ENCODE peak calls at places on chromosomes 5 and 9, in six cellular contexts. F, I, X, Z, V and E are unnamed samples. For H3K4me1, the result is how much of the 10 kb centered on the place peaks cover.

GRCh38 chr9:112887377-112887776 is 3.3 kb downstream of the SLC46A2 start:
- DNase-seq in Z (no peak), I (peak), F (peak), X (no peak), V (no peak), E (no peak)

GRCh38 chr5:135598691-135599395 is 20.1 kb upstream of the CXCL14 start:
- DNase-seq in I (no peak), V (no peak), F (no peak), Z (no peak), X (no peak), E (peak)

GRCh38 chr9:135882011-135882410 is 25.3 kb downstream of the CAMSAP1 start:
- DNase-seq in V (no peak), X (no peak), Z (no peak), I (peak), F (no peak), E (peak)

GRCh38 chr5:18202147-18202546 is 567.9 kb downstream of the TAF11L14 start:
- DNase-seq in Z (no peak), V (no peak), F (no peak), X (no peak), I (no peak), E (no peak)

GRCh38 chr5:25033658-25034057 is 388.9 kb upstream of the CDH10 start:
- DNase-seq in X (no peak), I (no peak), V (no peak), Z (no peak), F (no peak), E (no peak)

GRCh38 chr5:149561848-149562247 is 10.6 kb upstream of the CSNK1A1 start:
- DNase-seq in F (no peak), X (peak), V (no peak), I (peak), Z (peak), E (no peak)

GRCh38 chr5:133934822-133935793 is 33.3 kb downstream of the C5orf15 start:
- DNase-seq in Z (no peak), V (no peak), I (no peak), X (no peak), F (no peak), E (no peak)

GRCh38 chr5:71767661-71768060 is 48.6 kb downstream of the CARTPT start:
- DNase-seq in F (no peak), I (no peak), X (peak), Z (no peak), V (no peak), E (no peak)

GRCh38 chr5:77282337-77283027 is 72.0 kb downstream of the PDE8B start:
- DNase-seq in Z (no peak), V (no peak), F (no peak), X (peak), I (peak), E (peak)

GRCh38 chr5:170330568-170331054 is 33.0 kb upstream of the LCP2 start:
- DNase-seq in I (no peak), V (no peak), Z (no peak), F (no peak), X (no peak), E (no peak)

GRCh38 chr5:128775537-128775936 is 189.8 kb upstream of the SLC27A6 start:
- DNase-seq in X (no peak), Z (no peak), V (no peak), I (no peak), F (no peak), E (no peak)

GRCh38 chr9:3887121-3887797 is 361.5 kb upstream of the RFX3 start:
- DNase-seq in F (no peak), V (no peak), Z (no peak), I (peak), X (no peak), E (no peak)

GRCh38 chr5:24110019-24110615 is 534.7 kb downstream of the CDH10 start:
- DNase-seq in F (no peak), X (no peak), V (peak), Z (peak), I (peak), E (no peak)

GRCh38 chr9:109317311-109317978 is 3.4 kb downstream of the EPB41L4B start:
- DNase-seq in X (no peak), V (no peak), Z (no peak), F (no peak), I (peak), E (no peak)

GRCh38 chr5:149939572-149939971 is 5.0 kb downstream of the PDE6A start:
- DNase-seq in X (no peak), Z (peak), F (no peak), V (no peak), I (no peak), E (peak)

GRCh38 chr5:159504106-159504856 is 174.0 kb upstream of the IL12B start:
- DNase-seq in X (peak), Z (peak), I (no peak), V (no peak), F (no peak), E (no peak)

GRCh38 chr5:62354028-62354874 is 48.2 kb downstream of the KIF2A start:
- DNase-seq in Z (peak), V (peak), X (peak), I (peak), F (no peak), E (peak)

GRCh38 chr9:74001382-74001781 is 495.8 kb upstream of the RORB start:
- DNase-seq in X (no peak), Z (no peak), V (no peak), F (no peak), I (no peak), E (no peak)

GRCh38 chr9:135692410-135692809 is 6.9 kb downstream of the SOHLH1 start:
- DNase-seq in I (no peak), F (no peak), Z (no peak), V (no peak), X (peak), E (no peak)

GRCh38 chr5:54909911-54910870 is 75.2 kb downstream of the ESM1 start:
- DNase-seq in V (no peak), F (no peak), I (no peak), X (peak), Z (no peak), E (no peak)

GRCh38 chr9:125495137-125496119 is 211.6 kb downstream of the MAPKAP1 start:
- DNase-seq in I (peak), Z (no peak), V (no peak), F (no peak), X (no peak), E (peak)

GRCh38 chr5:23026252-23027170 is 173.4 kb upstream of the CDH12 start:
- DNase-seq in V (no peak), X (no peak), I (no peak), Z (peak), F (no peak), E (no peak)

GRCh38 chr9:14661421-14662059 is 31.7 kb downstream of the ZDHHC21 start:
- DNase-seq in Z (peak), F (no peak), V (no peak), X (peak), I (no peak), E (peak)

GRCh38 chr9:96618209-96619108 is 1.2 kb downstream of the CDC14B start:
- DNase-seq in Z (peak), X (peak), V (no peak), F (no peak), I (peak), E (peak)

GRCh38 chr5:104569621-104570020 is 1007.0 kb upstream of the NUDT12 start:
- DNase-seq in V (no peak), Z (no peak), X (no peak), F (no peak), I (no peak), E (no peak)

GRCh38 chr9:70111641-70112236 is 68.1 kb downstream of the MAMDC2 start:
- DNase-seq in F (no peak), Z (no peak), I (peak), V (no peak), X (peak), E (no peak)

GRCh38 chr5:40653221-40654022 is 26.3 kb upstream of the PTGER4 start:
- DNase-seq in F (no peak), X (no peak), Z (no peak), I (no peak), V (no peak), E (no peak)

GRCh38 chr9:1042466-1042865 is 7.7 kb upstream of the DMRT2 start:
- DNase-seq in F (no peak), Z (no peak), V (peak), X (no peak), I (peak), E (no peak)

GRCh38 chr5:76503929-76504328 is 100.8 kb downstream of the IQGAP2 start:
- DNase-seq in V (no peak), I (no peak), X (no peak), Z (no peak), F (no peak), E (no peak)

GRCh38 chr5:107518219-107519015 is 152.3 kb downstream of the EFNA5 start:
- DNase-seq in Z (no peak), I (no peak), X (no peak), F (no peak), V (no peak), E (no peak)
- H3K4me1 ChIP-seq in Z (under half), I (under half), X (under half), F (under half), V (under half), E (under half)

DNA sequence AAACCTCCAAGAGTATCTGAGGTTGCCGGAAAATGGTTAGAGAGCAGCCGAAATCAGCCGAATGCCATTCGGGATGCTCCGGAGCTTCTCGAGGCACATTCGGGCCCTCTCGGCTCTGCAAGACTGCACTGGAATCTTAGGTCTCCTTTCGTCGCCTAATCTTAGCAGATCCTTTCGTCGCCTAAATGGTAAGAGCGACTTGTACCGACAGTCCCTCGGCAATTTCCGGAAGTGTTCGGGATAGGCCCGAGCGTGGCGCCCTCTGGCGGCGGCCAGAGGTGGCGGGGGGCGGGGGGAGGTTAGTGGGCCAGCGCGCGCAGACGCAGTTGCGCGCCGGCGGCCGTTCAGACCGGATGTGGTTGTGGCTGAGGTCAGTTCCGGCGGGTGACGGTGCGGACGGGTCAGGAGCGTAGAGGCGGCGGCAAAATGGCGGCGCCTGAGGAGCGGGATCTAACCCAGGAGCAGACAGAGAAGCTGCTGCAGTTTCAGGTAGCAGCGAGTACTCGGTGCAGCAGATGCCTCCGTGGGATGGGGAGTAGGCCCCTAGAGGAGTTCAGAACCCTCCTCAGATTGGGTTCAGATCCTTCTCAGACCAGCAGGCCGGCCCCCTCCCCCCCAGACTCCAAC is at the start of gene FAF2:
- DNase-seq in X (peak), F (peak), I (peak), V (peak), Z (peak), E (peak)
- H4K8ac ChIP-seq in X (peak), F (peak), I (no peak), V (peak), Z (peak), E (peak)

DNA sequence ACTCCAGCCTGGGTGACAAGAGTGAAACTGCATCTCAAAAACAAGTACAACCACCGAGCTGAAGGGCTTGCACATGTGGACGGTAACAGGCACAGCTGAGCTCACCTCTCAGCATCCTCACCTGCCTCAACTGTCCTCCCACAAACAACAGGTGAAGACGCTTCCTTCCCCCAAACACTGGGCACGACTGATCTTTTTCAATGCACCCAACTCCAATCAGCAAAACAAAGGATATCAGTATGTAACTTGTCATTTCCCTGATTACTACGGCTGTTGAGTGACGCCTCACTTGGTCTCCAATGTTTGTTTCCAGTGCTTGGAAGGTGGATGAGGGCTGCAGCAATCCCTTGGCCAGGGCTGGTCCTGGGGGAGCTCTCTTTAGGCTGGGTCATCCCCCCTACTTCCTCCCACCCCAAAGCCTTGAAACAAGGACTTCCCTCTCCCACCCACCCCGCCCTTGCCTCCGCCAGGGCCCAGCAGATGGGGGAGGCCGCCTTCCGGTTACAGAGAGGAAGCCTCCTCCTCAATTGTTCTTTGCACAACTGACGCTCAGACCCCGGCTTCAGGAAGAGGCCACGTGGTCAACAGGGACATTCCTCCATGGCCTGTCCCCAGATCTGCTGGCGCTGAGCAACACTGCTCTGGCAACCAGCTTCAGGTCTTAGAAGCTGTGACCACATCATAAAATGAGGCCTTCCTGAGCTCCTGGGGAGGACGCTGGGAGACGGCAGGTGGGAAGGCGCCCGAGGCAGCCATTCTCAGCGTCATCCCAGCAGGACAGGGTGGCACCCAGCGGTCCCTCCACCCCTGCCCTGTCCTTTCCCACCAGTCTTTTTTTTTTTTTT is 5.9 kb downstream of the FAM78A start:
- DNase-seq in V (no peak), I (no peak), X (no peak), F (no peak), Z (no peak), E (peak)
- H3K4me3 ChIP-seq in V (no peak), I (no peak), X (no peak), F (no peak), Z (no peak), E (no peak)

GRCh38 chr5:132474881-132475511 is 15.6 kb downstream of the IRF1 start:
- DNase-seq in I (peak), F (no peak), V (no peak), Z (peak), X (no peak), E (peak)
- H3K4me1 ChIP-seq in I (under half), F (under half), V (under half), Z (under half), X (under half), E (under half)

GRCh38 chr5:11311272-11311671 is 550.2 kb upstream of the DAP start:
- DNase-seq in I (no peak), F (no peak), X (no peak), V (no peak), Z (no peak), E (no peak)
- H4K8ac ChIP-seq in I (no peak), F (no peak), X (no peak), V (peak), Z (no peak), E (no peak)

DNA sequence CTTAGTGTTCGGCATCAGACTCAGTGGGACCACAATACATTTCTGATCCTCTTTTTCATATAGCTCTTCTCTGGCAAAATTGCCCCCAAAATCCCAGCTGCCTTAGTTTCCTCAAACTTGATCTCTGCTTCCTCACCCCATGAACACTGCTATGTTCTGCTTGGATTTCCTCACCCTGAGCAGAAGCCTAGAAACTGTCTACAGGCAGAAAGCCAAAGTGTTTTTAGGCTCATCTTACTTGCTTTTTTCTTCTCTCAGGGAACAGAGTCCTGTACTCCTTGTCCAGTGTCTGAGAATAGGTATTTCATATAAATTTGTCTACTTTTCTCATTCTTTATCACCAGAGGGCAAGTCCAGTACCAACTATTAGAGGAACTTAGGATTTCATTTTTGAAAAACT is 21.5 kb upstream of the UBAP1 start:
- DNase-seq in F (no peak), I (no peak), X (no peak), Z (no peak), V (no peak), E (no peak)
- H3K4me3 ChIP-seq in F (no peak), I (no peak), X (no peak), Z (no peak), V (no peak), E (no peak)

GRCh38 chr9:37971107-37971459 is 67.2 kb upstream of the SLC25A51 start:
- DNase-seq in V (no peak), I (no peak), X (peak), Z (no peak), F (no peak), E (no peak)

GRCh38 chr9:37970301-37971106 is 66.6 kb upstream of the SLC25A51 start:
- DNase-seq in I (no peak), F (no peak), V (no peak), Z (no peak), X (no peak), E (peak)

GRCh38 chr9:37968228-37968672 is 64.3 kb upstream of the SLC25A51 start:
- DNase-seq in X (peak), F (no peak), Z (peak), V (no peak), I (no peak), E (peak)

GRCh38 chr9:37969130-37969529 is 65.2 kb upstream of the SLC25A51 start:
- DNase-seq in I (no peak), F (no peak), Z (no peak), X (peak), V (no peak), E (no peak)

GRCh38 chr9:37969558-37970300 is 65.8 kb upstream of the SLC25A51 start:
- DNase-seq in V (no peak), F (no peak), I (no peak), X (no peak), Z (no peak), E (no peak)
- H3K4me1 ChIP-seq in V (under half), F (under half), I (under half), X (under half), Z (half or more), E (under half)

DNA sequence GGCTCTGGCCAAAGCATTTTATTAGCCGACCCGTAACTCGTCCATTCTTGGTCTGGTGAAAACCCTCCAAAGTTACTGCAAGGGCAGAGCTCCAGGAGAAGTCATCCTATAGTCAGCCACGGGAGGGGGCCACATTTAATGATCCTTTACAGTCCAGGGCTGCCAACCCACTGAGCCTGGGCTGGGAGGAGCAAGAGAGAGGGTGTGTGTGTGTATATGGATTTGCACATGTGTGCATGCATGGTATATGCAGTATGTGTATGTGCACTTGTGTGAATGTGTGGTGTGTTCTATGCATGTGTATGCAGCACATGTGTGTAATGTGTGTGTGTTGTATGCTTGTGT is 4.2 kb upstream of the RASGEF1C start:
- DNase-seq in V (no peak), I (no peak), Z (no peak), X (no peak), F (no peak), E (no peak)
- H4K8ac ChIP-seq in V (no peak), I (no peak), Z (no peak), X (no peak), F (no peak), E (no peak)

GRCh38 chr5:5667136-5667554 is 244.7 kb downstream of the ICE1 start:
- DNase-seq in I (peak), V (no peak), Z (no peak), X (no peak), F (no peak), E (no peak)
- H3K4me3 ChIP-seq in I (no peak), V (no peak), Z (no peak), X (no peak), F (no peak), E (no peak)

DNA sequence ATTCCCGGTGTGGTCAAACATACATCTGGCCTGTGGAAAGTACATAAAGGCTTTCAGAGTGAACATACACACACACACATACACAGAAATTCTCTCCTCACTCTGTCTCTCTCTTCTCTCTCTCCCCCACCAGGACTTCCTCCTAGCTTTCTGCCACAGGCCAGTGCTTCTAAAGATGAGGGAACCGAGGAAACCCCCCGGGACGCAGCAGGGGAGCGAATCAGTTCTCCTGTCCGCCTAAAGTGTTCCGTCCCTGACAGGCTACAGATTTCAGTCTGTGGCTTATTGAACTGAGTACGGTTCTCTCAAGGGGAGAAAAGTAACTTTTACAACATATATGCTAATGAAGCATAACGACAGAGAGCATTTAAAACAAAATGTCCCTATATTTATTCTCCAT is 75.8 kb downstream of the MED27 start:
- DNase-seq in F (no peak), V (no peak), X (no peak), I (no peak), Z (no peak), E (no peak)
- H3K4me1 ChIP-seq in F (under half), V (under half), X (under half), I (under half), Z (under half), E (under half)